ENCODE peak calls at places on chromosomes 5 and 9, in five cellular contexts. One of them, this sample, is unnamed.

GRCh38 chr9:99778308-99778707 is 43.4 kb upstream of the NR4A3 start:
- DNase-seq in HCT116: peak; percentile 49
- DNase-seq in upper lobe of left lung: no peak
- DNase-seq in GM12892: no peak
- DNase-seq in tibial nerve: no peak
- DNase-seq in this sample: no peak

GRCh38 chr5:54741711-54742110 is 224.2 kb downstream of the SNX18 start:
- DNase-seq in GM12892: no peak
- DNase-seq in upper lobe of left lung: no peak
- DNase-seq in HCT116: no peak
- DNase-seq in tibial nerve: no peak
- DNase-seq in this sample: no peak

GRCh38 chr5:32833127-32833526 is 122.0 kb downstream of the NPR3 start:
- DNase-seq in tibial nerve: no peak
- DNase-seq in GM12892: no peak
- DNase-seq in upper lobe of left lung: no peak
- DNase-seq in HCT116: no peak
- DNase-seq in this sample: no peak

GRCh38 chr5:86665984-86666760 is 48.4 kb downstream of the COX7C start:
- DNase-seq in HCT116: no peak
- DNase-seq in GM12892: no peak
- DNase-seq in upper lobe of left lung: no peak
- DNase-seq in tibial nerve: no peak
- DNase-seq in this sample: no peak

GRCh38 chr5:7146886-7147285 is 249.1 kb upstream of the ADCY2 start:
- DNase-seq in GM12892: no peak
- DNase-seq in tibial nerve: no peak
- DNase-seq in upper lobe of left lung: no peak
- DNase-seq in HCT116: no peak
- DNase-seq in this sample: no peak

GRCh38 chr9:77475641-77476473 is 172.3 kb downstream of the GNA14 start:
- DNase-seq in HCT116: no peak
- DNase-seq in GM12892: no peak
- DNase-seq in tibial nerve: no peak
- DNase-seq in upper lobe of left lung: no peak
- DNase-seq in this sample: no peak

GRCh38 chr9:90433398-90433890 is 209.2 kb downstream of the DIRAS2 start:
- DNase-seq in HCT116: no peak
- DNase-seq in upper lobe of left lung: peak; percentile 87
- DNase-seq in GM12892: no peak
- DNase-seq in tibial nerve: no peak
- DNase-seq in this sample: no peak

GRCh38 chr5:140648132-140648432 is 453 bp downstream of the IK start:
- DNase-seq in upper lobe of left lung: no peak
- DNase-seq in tibial nerve: no peak
- DNase-seq in GM12892: no peak
- DNase-seq in HCT116: no peak
- DNase-seq in this sample: no peak

GRCh38 chr9:132369421-132369820 is 14.6 kb upstream of the SETX start:
- DNase-seq in upper lobe of left lung: no peak
- DNase-seq in HCT116: no peak
- DNase-seq in tibial nerve: no peak
- DNase-seq in GM12892: no peak
- DNase-seq in this sample: no peak

GRCh38 chr9:136133191-136133958 is 14.7 kb upstream of the TMEM250 start:
- DNase-seq in GM12892: no peak
- DNase-seq in upper lobe of left lung: no peak
- DNase-seq in tibial nerve: no peak
- DNase-seq in HCT116: no peak
- DNase-seq in this sample: peak; percentile 66

GRCh38 chr5:75753182-75753581 is 35.9 kb upstream of the POC5 start:
- DNase-seq in HCT116: no peak
- DNase-seq in upper lobe of left lung: no peak
- DNase-seq in GM12892: no peak
- DNase-seq in tibial nerve: no peak
- DNase-seq in this sample: no peak

GRCh38 chr5:66143473-66144073 is 527 bp upstream of the SREK1 start:
- DNase-seq in upper lobe of left lung: no peak
- DNase-seq in GM12892: no peak
- DNase-seq in tibial nerve: peak; percentile 8
- DNase-seq in HCT116: no peak
- DNase-seq in this sample: no peak

DNA sequence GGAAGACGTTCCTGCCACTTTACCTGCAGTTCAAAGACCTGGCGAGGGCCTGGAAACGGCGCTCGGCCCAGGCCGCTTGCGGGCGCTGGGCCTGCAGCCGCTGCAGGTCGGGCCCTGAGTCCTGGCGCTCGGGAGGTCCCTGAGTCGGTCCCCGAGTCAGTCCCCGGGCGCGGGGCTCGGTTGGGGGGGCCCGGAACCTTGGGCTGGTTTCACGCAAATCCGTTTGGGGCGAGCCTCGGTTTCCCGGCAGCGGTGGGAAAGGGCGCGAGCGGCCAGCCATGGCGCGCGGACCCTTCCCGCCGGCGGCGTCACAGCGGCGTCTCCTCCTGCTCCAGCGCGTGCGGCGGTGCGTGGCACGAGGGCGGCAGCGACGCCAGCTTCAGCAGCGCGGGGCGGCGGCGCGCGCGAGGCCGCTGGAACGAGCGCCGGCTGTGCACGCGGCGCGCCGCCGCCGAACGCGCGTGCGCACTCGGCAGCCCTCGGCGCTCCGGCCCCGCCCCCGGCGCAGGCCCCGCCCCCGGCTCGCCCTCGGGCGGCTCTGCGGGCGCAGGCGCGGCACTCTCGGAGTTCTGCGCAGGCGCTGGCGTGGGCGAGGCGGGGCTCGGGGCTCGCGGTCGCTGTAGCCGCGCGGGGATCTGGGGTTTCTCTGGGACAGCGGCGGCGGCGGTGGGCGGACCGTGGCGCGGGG is 29.8 kb downstream of the EXOC3 start:
- DNase-seq in HCT116: peak; percentile 54
- DNase-seq in upper lobe of left lung: peak; percentile 87
- DNase-seq in tibial nerve: peak; percentile 62
- DNase-seq in GM12892: peak; percentile 97
- DNase-seq in this sample: peak; percentile 99
- TF ChIP-seq POLR2A in HCT116: peak; percentile 86
- TF ChIP-seq POLR2A in upper lobe of left lung: no peak
- TF ChIP-seq POLR2A in tibial nerve: no peak
- TF ChIP-seq POLR2A in GM12892: peak; percentile 80
- TF ChIP-seq POLR2A in this sample: peak; percentile 74

GRCh38 chr5:119435436-119436132 is 16.7 kb upstream of the HSD17B4 start:
- DNase-seq in upper lobe of left lung: peak; percentile 92
- DNase-seq in HCT116: no peak
- DNase-seq in tibial nerve: peak; percentile 42
- DNase-seq in GM12892: no peak
- DNase-seq in this sample: no peak

GRCh38 chr5:119439140-119439625 is 13.1 kb upstream of the HSD17B4 start:
- DNase-seq in GM12892: no peak
- DNase-seq in tibial nerve: no peak
- DNase-seq in HCT116: no peak
- DNase-seq in upper lobe of left lung: peak; percentile 64
- DNase-seq in this sample: no peak
- TF ChIP-seq POLR2A in GM12892: no peak
- TF ChIP-seq POLR2A in tibial nerve: no peak
- TF ChIP-seq POLR2A in HCT116: no peak
- TF ChIP-seq POLR2A in upper lobe of left lung: no peak
- TF ChIP-seq POLR2A in this sample: no peak

DNA sequence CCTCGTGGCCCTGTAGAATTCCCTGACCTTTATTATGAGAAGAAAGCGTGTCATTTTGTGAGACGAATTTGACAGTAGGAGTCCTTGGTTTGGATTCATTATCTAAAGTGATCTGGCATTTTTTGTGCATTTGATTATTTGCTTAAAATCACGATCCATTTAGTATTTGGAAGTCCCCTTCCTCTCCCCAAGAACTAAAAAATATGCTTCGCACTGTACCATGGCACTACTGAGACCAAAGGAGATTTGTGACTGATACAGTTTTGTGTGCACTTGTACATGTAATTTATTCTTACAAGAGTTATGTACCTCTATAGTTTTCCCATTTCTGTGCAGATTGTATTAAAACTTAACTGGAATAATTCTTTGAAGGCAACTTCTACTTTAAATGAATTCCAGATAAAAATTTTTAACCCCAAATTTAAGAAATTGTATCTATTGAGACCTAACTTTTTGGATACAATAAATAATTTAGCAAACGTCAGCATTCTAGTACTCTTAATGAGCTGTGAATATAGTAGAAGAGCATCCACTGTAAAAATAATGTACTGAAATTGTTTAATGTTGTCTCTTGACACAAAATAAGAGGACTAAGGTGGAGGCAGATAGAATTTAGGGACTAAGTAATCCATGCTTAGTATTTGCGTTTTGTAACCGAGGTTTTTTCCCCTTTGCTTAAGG is 2.1 kb downstream of the MAP3K1 start:
- DNase-seq in GM12892: no peak
- DNase-seq in upper lobe of left lung: no peak
- DNase-seq in tibial nerve: no peak
- DNase-seq in HCT116: no peak
- DNase-seq in this sample: no peak
- TF ChIP-seq POLR2A in GM12892: no peak
- TF ChIP-seq POLR2A in upper lobe of left lung: no peak
- TF ChIP-seq POLR2A in tibial nerve: no peak
- TF ChIP-seq POLR2A in HCT116: no peak
- TF ChIP-seq POLR2A in this sample: no peak

GRCh38 chr5:158431369-158432029 is 572.6 kb upstream of the CLINT1 start:
- DNase-seq in tibial nerve: no peak
- DNase-seq in GM12892: no peak
- DNase-seq in HCT116: no peak
- DNase-seq in upper lobe of left lung: no peak
- DNase-seq in this sample: no peak

GRCh38 chr5:158433634-158434033 is 574.7 kb upstream of the CLINT1 start:
- DNase-seq in tibial nerve: no peak
- DNase-seq in HCT116: no peak
- DNase-seq in upper lobe of left lung: no peak
- DNase-seq in GM12892: no peak
- DNase-seq in this sample: no peak

GRCh38 chr5:158434749-158435148 is 575.8 kb upstream of the CLINT1 start:
- DNase-seq in tibial nerve: no peak
- DNase-seq in GM12892: no peak
- DNase-seq in HCT116: no peak
- DNase-seq in upper lobe of left lung: no peak
- DNase-seq in this sample: no peak

GRCh38 chr5:158429564-158429963 is 570.6 kb upstream of the CLINT1 start:
- DNase-seq in HCT116: no peak
- DNase-seq in upper lobe of left lung: no peak
- DNase-seq in GM12892: no peak
- DNase-seq in tibial nerve: no peak
- DNase-seq in this sample: no peak

DNA sequence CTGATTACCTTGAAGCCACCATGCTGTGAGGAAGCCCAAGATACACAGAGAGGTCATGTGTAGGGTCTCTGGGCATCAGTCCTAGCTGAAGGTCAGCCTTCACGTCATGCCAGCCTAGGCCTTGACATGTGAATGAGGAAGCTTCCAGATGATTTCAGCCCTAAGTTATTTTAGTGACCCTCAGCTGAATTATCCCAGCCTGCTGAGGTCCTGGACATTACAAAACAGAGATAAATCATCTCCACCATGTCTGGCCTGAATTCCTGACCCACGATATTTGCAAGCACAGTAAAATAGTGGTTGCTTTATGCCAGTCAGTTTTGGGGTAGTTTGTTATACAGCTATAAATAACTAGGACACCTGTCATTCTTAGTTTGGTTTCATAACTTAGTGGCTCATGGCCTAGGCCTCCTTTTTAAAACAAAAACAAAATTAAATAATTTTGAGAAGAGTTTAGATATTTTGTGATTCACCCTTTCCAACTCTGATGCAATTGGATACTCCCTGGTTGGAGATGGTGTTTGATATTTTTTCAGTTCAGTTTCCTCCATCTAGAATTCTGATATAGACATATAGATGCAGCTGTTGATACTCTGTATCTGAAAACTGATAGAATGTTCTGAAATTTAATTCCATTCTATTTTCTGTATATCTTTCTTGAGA is 571.4 kb upstream of the CLINT1 start:
- DNase-seq in HCT116: no peak
- DNase-seq in upper lobe of left lung: no peak
- DNase-seq in tibial nerve: no peak
- DNase-seq in GM12892: no peak
- DNase-seq in this sample: no peak
- TF ChIP-seq POLR2A in HCT116: no peak
- TF ChIP-seq POLR2A in upper lobe of left lung: no peak
- TF ChIP-seq POLR2A in tibial nerve: no peak
- TF ChIP-seq POLR2A in GM12892: no peak
- TF ChIP-seq POLR2A in this sample: no peak

DNA sequence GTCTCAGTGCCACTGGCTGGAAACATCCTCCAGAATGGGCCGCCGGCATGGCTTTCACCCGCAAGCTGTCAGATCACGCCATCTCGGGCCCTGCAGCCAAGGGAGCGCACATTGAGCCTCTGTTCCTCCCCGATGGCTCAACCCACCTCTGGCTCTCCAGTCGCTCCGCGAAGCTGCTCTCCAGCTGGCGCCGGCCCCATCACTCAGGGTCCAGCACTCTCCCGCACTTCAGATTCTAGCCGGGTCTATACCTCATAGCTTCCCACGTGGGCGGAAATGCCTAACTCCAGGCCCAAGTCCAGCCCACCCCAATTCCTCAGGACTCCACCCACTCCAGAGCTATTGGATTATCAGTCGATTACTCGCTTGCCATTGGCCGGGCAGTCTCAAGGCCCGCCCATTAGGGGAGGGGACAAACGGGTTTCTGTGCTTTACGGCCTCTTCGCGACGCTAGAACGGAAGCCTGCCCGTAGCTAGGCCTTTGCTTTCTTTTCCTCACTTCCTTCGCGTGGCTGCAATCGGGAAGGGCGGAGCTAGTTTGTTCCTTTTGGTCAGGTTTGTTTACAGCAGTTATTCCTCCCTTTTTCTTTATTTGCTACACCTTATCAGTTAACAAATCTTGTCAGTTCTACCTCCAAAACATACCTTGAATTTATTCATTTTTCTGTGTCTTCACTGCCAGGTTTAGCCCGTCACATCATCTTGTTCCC is at the start of gene NOL6:
- DNase-seq in HCT116: peak; percentile 99
- DNase-seq in tibial nerve: peak; percentile 99
- DNase-seq in GM12892: peak; percentile 93
- DNase-seq in upper lobe of left lung: peak; percentile 98
- DNase-seq in this sample: peak; percentile 88
- TF ChIP-seq POLR2A in HCT116: peak; percentile 54
- TF ChIP-seq POLR2A in tibial nerve: peak; percentile 52
- TF ChIP-seq POLR2A in GM12892: peak; percentile 89
- TF ChIP-seq POLR2A in upper lobe of left lung: no peak
- TF ChIP-seq POLR2A in this sample: peak; percentile 83

DNA sequence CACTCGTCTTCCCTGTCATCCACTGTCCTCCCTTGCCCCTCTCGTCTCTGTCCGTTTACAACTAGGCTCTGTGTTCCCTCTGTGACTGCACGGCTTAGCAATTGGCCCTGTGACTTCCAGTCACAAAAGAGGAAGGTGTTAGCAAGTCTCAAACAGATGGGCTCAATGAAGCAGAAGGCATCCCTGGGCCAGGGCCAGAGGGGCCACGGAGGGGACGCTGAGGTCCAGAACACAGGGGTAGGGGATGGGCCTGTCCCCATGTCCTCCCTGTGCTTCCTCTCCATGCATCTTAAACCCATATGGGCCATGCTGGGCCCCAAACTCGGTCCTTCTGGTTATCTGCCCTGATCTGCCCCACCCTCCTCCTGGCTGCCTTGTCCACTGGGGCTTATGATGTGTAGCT is at the start of gene CD72:
- DNase-seq in HCT116: no peak
- DNase-seq in upper lobe of left lung: no peak
- DNase-seq in GM12892: no peak
- DNase-seq in tibial nerve: no peak
- DNase-seq in this sample: no peak
- TF ChIP-seq POLR2A in HCT116: no peak
- TF ChIP-seq POLR2A in upper lobe of left lung: no peak
- TF ChIP-seq POLR2A in GM12892: peak; percentile 24
- TF ChIP-seq POLR2A in tibial nerve: no peak
- TF ChIP-seq POLR2A in this sample: no peak